ENCODE peak calls at places on chromosome 16, in seven cellular contexts. One of them, this sample, is unnamed.

GRCh38 chr16:87501117-87501516 is 8.3 kb upstream of the ZCCHC14 start:
- DNase-seq in fibroblast of mammary gland: no peak
- DNase-seq in A549: no peak
- DNase-seq in tibial artery: no peak
- DNase-seq in heart left ventricle: no peak
- DNase-seq in GM06990: no peak
- DNase-seq in tibial nerve: no peak
- DNase-seq in this sample: no peak

GRCh38 chr16:84332975-84333684 is 35.2 kb upstream of the ATP2C2 start:
- DNase-seq in A549: no peak
- DNase-seq in tibial nerve: no peak
- DNase-seq in fibroblast of mammary gland: no peak
- DNase-seq in heart left ventricle: no peak
- DNase-seq in GM06990: no peak
- DNase-seq in tibial artery: no peak
- DNase-seq in this sample: no peak

GRCh38 chr16:55144656-55145055 is 179.3 kb upstream of the IRX6 start:
- DNase-seq in heart left ventricle: no peak
- DNase-seq in tibial artery: no peak
- DNase-seq in tibial nerve: no peak
- DNase-seq in fibroblast of mammary gland: no peak
- DNase-seq in A549: no peak
- DNase-seq in GM06990: no peak
- DNase-seq in this sample: no peak

GRCh38 chr16:19173059-19173458 is 5.0 kb downstream of the SYT17 start:
- DNase-seq in fibroblast of mammary gland: no peak
- DNase-seq in GM06990: no peak
- DNase-seq in A549: no peak
- DNase-seq in heart left ventricle: no peak
- DNase-seq in tibial nerve: no peak
- DNase-seq in tibial artery: no peak
- DNase-seq in this sample: no peak

GRCh38 chr16:77531741-77532140 is 96.9 kb upstream of the ADAMTS18 start:
- DNase-seq in heart left ventricle: no peak
- DNase-seq in A549: peak
- DNase-seq in GM06990: no peak
- DNase-seq in tibial nerve: no peak
- DNase-seq in tibial artery: no peak
- DNase-seq in fibroblast of mammary gland: peak
- DNase-seq in this sample: no peak

GRCh38 chr16:29664133-29664912 is 1.3 kb downstream of the SPN start:
- DNase-seq in GM06990: peak
- DNase-seq in A549: no peak
- DNase-seq in heart left ventricle: no peak
- DNase-seq in tibial nerve: no peak
- DNase-seq in fibroblast of mammary gland: no peak
- DNase-seq in tibial artery: no peak
- DNase-seq in this sample: no peak

GRCh38 chr16:74031551-74031950 is 265.1 kb upstream of the PSMD7 start:
- DNase-seq in tibial artery: no peak
- DNase-seq in heart left ventricle: no peak
- DNase-seq in fibroblast of mammary gland: no peak
- DNase-seq in tibial nerve: no peak
- DNase-seq in A549: no peak
- DNase-seq in GM06990: no peak
- DNase-seq in this sample: no peak

GRCh38 chr16:60729052-60729451 is 1307.2 kb downstream of the CDH8 start:
- DNase-seq in heart left ventricle: no peak
- DNase-seq in tibial nerve: no peak
- DNase-seq in tibial artery: no peak
- DNase-seq in A549: no peak
- DNase-seq in GM06990: no peak
- DNase-seq in fibroblast of mammary gland: no peak
- DNase-seq in this sample: no peak

GRCh38 chr16:71255721-71256120 is 25.2 kb upstream of the HYDIN start:
- DNase-seq in tibial nerve: no peak
- DNase-seq in GM06990: no peak
- DNase-seq in A549: no peak
- DNase-seq in heart left ventricle: no peak
- DNase-seq in fibroblast of mammary gland: no peak
- DNase-seq in tibial artery: no peak
- DNase-seq in this sample: no peak

GRCh38 chr16:75420987-75421819 is 12.1 kb downstream of the CFDP1 start:
- DNase-seq in heart left ventricle: peak
- DNase-seq in tibial nerve: peak
- DNase-seq in fibroblast of mammary gland: peak
- DNase-seq in A549: peak
- DNase-seq in GM06990: no peak
- DNase-seq in tibial artery: peak
- DNase-seq in this sample: peak

GRCh38 chr16:69830534-69831211 is 68.5 kb downstream of the WWP2 start:
- DNase-seq in heart left ventricle: no peak
- DNase-seq in tibial nerve: no peak
- DNase-seq in A549: peak
- DNase-seq in GM06990: no peak
- DNase-seq in tibial artery: no peak
- DNase-seq in fibroblast of mammary gland: no peak
- DNase-seq in this sample: no peak

GRCh38 chr16:8905795-8906591 is 23.8 kb downstream of the LITAFD start:
- DNase-seq in GM06990: no peak
- DNase-seq in fibroblast of mammary gland: no peak
- DNase-seq in A549: no peak
- DNase-seq in tibial nerve: no peak
- DNase-seq in heart left ventricle: no peak
- DNase-seq in tibial artery: no peak
- DNase-seq in this sample: no peak

GRCh38 chr16:16940351-16940750 is 530.4 kb downstream of the XYLT1 start:
- DNase-seq in GM06990: no peak
- DNase-seq in A549: no peak
- DNase-seq in tibial artery: no peak
- DNase-seq in fibroblast of mammary gland: no peak
- DNase-seq in tibial nerve: no peak
- DNase-seq in heart left ventricle: no peak
- DNase-seq in this sample: no peak

GRCh38 chr16:61432421-61432820 is 603.8 kb downstream of the CDH8 start:
- DNase-seq in tibial artery: no peak
- DNase-seq in heart left ventricle: no peak
- DNase-seq in tibial nerve: no peak
- DNase-seq in fibroblast of mammary gland: no peak
- DNase-seq in GM06990: no peak
- DNase-seq in A549: no peak
- DNase-seq in this sample: no peak

GRCh38 chr16:28863929-28864886 is 565 bp downstream of the SH2B1 start:
- DNase-seq in A549: no peak
- DNase-seq in tibial artery: no peak
- DNase-seq in fibroblast of mammary gland: peak
- DNase-seq in tibial nerve: peak
- DNase-seq in GM06990: no peak
- DNase-seq in heart left ventricle: peak
- DNase-seq in this sample: peak

GRCh38 chr16:55779391-55780094 is 53.4 kb downstream of the CES1 start:
- DNase-seq in heart left ventricle: no peak
- DNase-seq in A549: no peak
- DNase-seq in tibial nerve: no peak
- DNase-seq in fibroblast of mammary gland: no peak
- DNase-seq in GM06990: no peak
- DNase-seq in tibial artery: no peak
- DNase-seq in this sample: no peak

GRCh38 chr16:23302045-23302956 is at the start of gene SCNN1B:
- DNase-seq in heart left ventricle: no peak
- DNase-seq in tibial nerve: no peak
- DNase-seq in A549: no peak
- DNase-seq in fibroblast of mammary gland: no peak
- DNase-seq in tibial artery: no peak
- DNase-seq in GM06990: peak
- DNase-seq in this sample: no peak

GRCh38 chr16:56606071-56606687 is 2.2 kb upstream of the MT2A start:
- DNase-seq in fibroblast of mammary gland: no peak
- DNase-seq in tibial artery: peak
- DNase-seq in A549: peak
- DNase-seq in GM06990: no peak
- DNase-seq in heart left ventricle: no peak
- DNase-seq in tibial nerve: peak
- DNase-seq in this sample: peak

GRCh38 chr16:15518412-15519351 is 84.3 kb downstream of the BMERB1 start:
- DNase-seq in A549: peak
- DNase-seq in fibroblast of mammary gland: peak
- DNase-seq in heart left ventricle: peak
- DNase-seq in tibial nerve: peak
- DNase-seq in tibial artery: peak
- DNase-seq in GM06990: no peak
- DNase-seq in this sample: peak

GRCh38 chr16:49701867-49702494 is 153.9 kb downstream of the ZNF423 start:
- DNase-seq in tibial nerve: peak
- DNase-seq in tibial artery: peak
- DNase-seq in A549: no peak
- DNase-seq in heart left ventricle: peak
- DNase-seq in fibroblast of mammary gland: peak
- DNase-seq in GM06990: no peak
- DNase-seq in this sample: peak

GRCh38 chr16:84176192-84177053 is 10.4 kb downstream of the TAF1C start:
- DNase-seq in fibroblast of mammary gland: no peak
- DNase-seq in tibial nerve: no peak
- DNase-seq in tibial artery: no peak
- DNase-seq in heart left ventricle: no peak
- DNase-seq in GM06990: no peak
- DNase-seq in A549: no peak
- DNase-seq in this sample: no peak

DNA sequence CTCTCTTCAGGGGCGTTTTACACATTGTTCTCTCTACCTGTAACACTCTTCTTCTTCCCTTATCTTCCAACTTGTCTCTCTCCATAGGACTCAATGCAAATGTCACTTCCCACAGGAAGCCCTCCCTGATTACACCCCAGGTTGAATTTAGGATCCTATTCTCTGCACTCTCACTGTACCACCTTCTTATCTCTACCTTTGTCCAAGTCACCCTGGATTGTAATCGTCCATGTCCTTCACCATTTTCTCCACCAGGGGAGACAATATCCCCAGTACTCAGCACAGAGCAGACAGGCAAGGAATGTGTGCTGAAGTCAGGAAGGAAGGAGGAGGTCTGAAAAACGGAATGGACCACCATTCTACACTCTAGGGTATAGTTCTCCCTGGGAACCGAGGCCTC is 14.1 kb downstream of the C16orf82 start:
- DNase-seq in GM06990: no peak
- DNase-seq in fibroblast of mammary gland: peak
- DNase-seq in A549: peak
- DNase-seq in tibial nerve: no peak
- DNase-seq in tibial artery: peak
- DNase-seq in heart left ventricle: no peak
- DNase-seq in this sample: no peak
- TF ChIP-seq CTCF in GM06990: peak
- TF ChIP-seq CTCF in fibroblast of mammary gland: peak
- TF ChIP-seq CTCF in A549: no peak
- TF ChIP-seq CTCF in tibial nerve: peak
- TF ChIP-seq CTCF in tibial artery: peak
- TF ChIP-seq CTCF in heart left ventricle: peak
- TF ChIP-seq CTCF in this sample: no peak

GRCh38 chr16:58194790-58195189 is 3.1 kb downstream of the CSNK2A2 start:
- DNase-seq in heart left ventricle: no peak
- DNase-seq in tibial nerve: no peak
- DNase-seq in fibroblast of mammary gland: no peak
- DNase-seq in tibial artery: no peak
- DNase-seq in A549: no peak
- DNase-seq in GM06990: no peak
- DNase-seq in this sample: no peak
- H3K4me3 ChIP-seq in heart left ventricle: no peak
- H3K4me3 ChIP-seq in tibial nerve: no peak
- H3K4me3 ChIP-seq in fibroblast of mammary gland: no peak
- H3K4me3 ChIP-seq in tibial artery: no peak
- H3K4me3 ChIP-seq in A549: no peak
- H3K4me3 ChIP-seq in GM06990: no peak
- H3K4me3 ChIP-seq in this sample: no peak

DNA sequence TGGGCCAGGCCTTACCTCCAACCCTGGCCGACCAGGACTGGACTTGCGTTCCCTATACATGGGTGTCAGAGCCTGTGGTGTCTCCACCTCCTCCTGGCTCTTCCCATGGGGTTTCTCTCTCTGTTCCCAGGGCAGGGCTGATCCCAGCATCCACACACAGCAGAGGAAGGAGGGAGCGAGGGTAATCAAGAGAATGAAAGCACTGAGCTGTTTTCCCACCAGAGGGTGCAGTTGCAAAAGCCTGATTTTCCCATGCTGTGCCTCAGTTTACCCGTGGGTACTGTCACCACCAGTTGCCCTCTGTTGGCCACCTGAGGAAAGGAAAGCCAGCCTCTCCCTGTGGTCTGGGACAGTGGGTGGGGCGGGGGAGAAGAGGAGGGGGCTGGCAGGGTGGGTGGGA is 249.7 kb upstream of the GSE1 start:
- DNase-seq in GM06990: no peak
- DNase-seq in tibial artery: no peak
- DNase-seq in heart left ventricle: no peak
- DNase-seq in tibial nerve: no peak
- DNase-seq in fibroblast of mammary gland: no peak
- DNase-seq in A549: no peak
- DNase-seq in this sample: no peak
- TF ChIP-seq CTCF in GM06990: no peak
- TF ChIP-seq CTCF in tibial artery: no peak
- TF ChIP-seq CTCF in heart left ventricle: no peak
- TF ChIP-seq CTCF in tibial nerve: no peak
- TF ChIP-seq CTCF in fibroblast of mammary gland: no peak
- TF ChIP-seq CTCF in A549: no peak
- TF ChIP-seq CTCF in this sample: no peak

GRCh38 chr16:68274441-68274840 is 10.1 kb downstream of the SLC7A6 start:
- DNase-seq in fibroblast of mammary gland: no peak
- DNase-seq in tibial nerve: no peak
- DNase-seq in heart left ventricle: no peak
- DNase-seq in tibial artery: no peak
- DNase-seq in GM06990: no peak
- DNase-seq in A549: no peak
- DNase-seq in this sample: no peak

GRCh38 chr16:68273896-68274295 is 9.6 kb downstream of the SLC7A6 start:
- DNase-seq in A549: no peak
- DNase-seq in heart left ventricle: no peak
- DNase-seq in tibial nerve: no peak
- DNase-seq in GM06990: no peak
- DNase-seq in tibial artery: no peak
- DNase-seq in fibroblast of mammary gland: no peak
- DNase-seq in this sample: no peak

GRCh38 chr16:68275611-68276191 is 11.4 kb downstream of the SLC7A6 start:
- DNase-seq in heart left ventricle: no peak
- DNase-seq in tibial artery: no peak
- DNase-seq in GM06990: peak
- DNase-seq in A549: no peak
- DNase-seq in fibroblast of mammary gland: no peak
- DNase-seq in tibial nerve: no peak
- DNase-seq in this sample: no peak

GRCh38 chr16:68273459-68273858 is 9.1 kb downstream of the SLC7A6 start:
- DNase-seq in tibial nerve: no peak
- DNase-seq in heart left ventricle: no peak
- DNase-seq in tibial artery: no peak
- DNase-seq in GM06990: no peak
- DNase-seq in A549: no peak
- DNase-seq in fibroblast of mammary gland: no peak
- DNase-seq in this sample: no peak

DNA sequence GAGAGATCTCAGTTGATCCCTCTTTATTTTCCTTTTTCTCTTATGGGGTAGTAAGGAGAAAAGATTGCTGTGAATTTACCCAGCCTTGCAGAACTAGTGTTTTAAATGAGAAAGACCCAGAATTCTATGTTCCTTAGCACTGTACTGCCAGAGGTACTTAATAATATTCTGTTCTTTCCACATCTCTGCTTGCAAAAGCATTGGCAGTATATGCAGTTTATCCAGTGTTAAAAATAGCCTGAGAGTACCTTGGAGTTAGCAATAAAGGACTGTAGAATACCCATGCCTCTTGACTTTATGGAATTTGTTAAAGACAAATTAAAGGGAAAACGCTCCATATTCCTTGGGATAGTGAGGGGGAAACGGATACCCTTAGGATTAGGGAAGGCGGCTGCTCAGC is 11.9 kb downstream of the SLC7A6 start:
- DNase-seq in A549: no peak
- DNase-seq in fibroblast of mammary gland: no peak
- DNase-seq in tibial nerve: no peak
- DNase-seq in heart left ventricle: no peak
- DNase-seq in tibial artery: no peak
- DNase-seq in GM06990: no peak
- DNase-seq in this sample: no peak
- H3K4me3 ChIP-seq in A549: no peak
- H3K4me3 ChIP-seq in fibroblast of mammary gland: no peak
- H3K4me3 ChIP-seq in tibial nerve: no peak
- H3K4me3 ChIP-seq in heart left ventricle: no peak
- H3K4me3 ChIP-seq in tibial artery: no peak
- H3K4me3 ChIP-seq in GM06990: peak
- H3K4me3 ChIP-seq in this sample: no peak

This sample was measured in uterus.